ENCODE peak calls at places on chromosomes 13 and 19, in eight cellular contexts. One of them, this sample, is unnamed.

GRCh38 chr19:49151339-49152217 is 3.6 kb downstream of the HRC start:
- DNase-seq in CD4-positive, alpha-beta memory T cell: no peak
- DNase-seq in GM13977: no peak
- DNase-seq in endodermal cell: peak
- DNase-seq in A172: no peak
- DNase-seq in stimulated activated CD4-positive, alpha-beta T cell treated with anti-CD3 and anti-CD28 coated beads, Interleukin-12 subunit alpha, Interleukin-12 subunit beta, amount 100 ng/mL, for 4 hours: no peak
- DNase-seq in fibroblast of mammary gland: peak
- DNase-seq in NCI-H1105: peak
- DNase-seq in this sample: peak

GRCh38 chr19:3342246-3342645 is 24.1 kb upstream of the NFIC start:
- DNase-seq in CD4-positive, alpha-beta memory T cell: no peak
- DNase-seq in GM13977: no peak
- DNase-seq in endodermal cell: no peak
- DNase-seq in A172: no peak
- DNase-seq in stimulated activated CD4-positive, alpha-beta T cell treated with anti-CD3 and anti-CD28 coated beads, Interleukin-12 subunit alpha, Interleukin-12 subunit beta, amount 100 ng/mL, for 4 hours: no peak
- DNase-seq in fibroblast of mammary gland: no peak
- DNase-seq in NCI-H1105: no peak
- DNase-seq in this sample: no peak

GRCh38 chr19:52896431-52897148 is 845 bp downstream of the ZNF320 start:
- DNase-seq in CD4-positive, alpha-beta memory T cell: no peak
- DNase-seq in GM13977: peak
- DNase-seq in endodermal cell: peak
- DNase-seq in A172: peak
- DNase-seq in stimulated activated CD4-positive, alpha-beta T cell treated with anti-CD3 and anti-CD28 coated beads, Interleukin-12 subunit alpha, Interleukin-12 subunit beta, amount 100 ng/mL, for 4 hours: peak
- DNase-seq in fibroblast of mammary gland: peak
- DNase-seq in NCI-H1105: no peak
- DNase-seq in this sample: peak

GRCh38 chr13:20713751-20714150 is 10.3 kb downstream of the IL17D start:
- DNase-seq in CD4-positive, alpha-beta memory T cell: no peak
- DNase-seq in GM13977: peak
- DNase-seq in endodermal cell: no peak
- DNase-seq in A172: peak
- DNase-seq in stimulated activated CD4-positive, alpha-beta T cell treated with anti-CD3 and anti-CD28 coated beads, Interleukin-12 subunit alpha, Interleukin-12 subunit beta, amount 100 ng/mL, for 4 hours: no peak
- DNase-seq in fibroblast of mammary gland: peak
- DNase-seq in NCI-H1105: no peak
- DNase-seq in this sample: no peak

GRCh38 chr13:50664961-50665360 is 178.5 kb downstream of the DLEU7 start:
- DNase-seq in CD4-positive, alpha-beta memory T cell: no peak
- DNase-seq in GM13977: no peak
- DNase-seq in endodermal cell: peak
- DNase-seq in A172: no peak
- DNase-seq in stimulated activated CD4-positive, alpha-beta T cell treated with anti-CD3 and anti-CD28 coated beads, Interleukin-12 subunit alpha, Interleukin-12 subunit beta, amount 100 ng/mL, for 4 hours: no peak
- DNase-seq in fibroblast of mammary gland: no peak
- DNase-seq in NCI-H1105: no peak
- DNase-seq in this sample: no peak

GRCh38 chr13:21717817-21718216 is 46.9 kb downstream of the FGF9 start:
- DNase-seq in CD4-positive, alpha-beta memory T cell: no peak
- DNase-seq in GM13977: no peak
- DNase-seq in endodermal cell: peak
- DNase-seq in A172: no peak
- DNase-seq in stimulated activated CD4-positive, alpha-beta T cell treated with anti-CD3 and anti-CD28 coated beads, Interleukin-12 subunit alpha, Interleukin-12 subunit beta, amount 100 ng/mL, for 4 hours: no peak
- DNase-seq in fibroblast of mammary gland: no peak
- DNase-seq in NCI-H1105: no peak
- DNase-seq in this sample: no peak

GRCh38 chr19:1691589-1692290 is 39.3 kb upstream of the TCF3 start:
- DNase-seq in CD4-positive, alpha-beta memory T cell: no peak
- DNase-seq in GM13977: no peak
- DNase-seq in endodermal cell: no peak
- DNase-seq in A172: no peak
- DNase-seq in stimulated activated CD4-positive, alpha-beta T cell treated with anti-CD3 and anti-CD28 coated beads, Interleukin-12 subunit alpha, Interleukin-12 subunit beta, amount 100 ng/mL, for 4 hours: no peak
- DNase-seq in fibroblast of mammary gland: no peak
- DNase-seq in NCI-H1105: no peak
- DNase-seq in this sample: no peak

GRCh38 chr13:23443878-23444277 is 10.4 kb upstream of the SACS start:
- DNase-seq in CD4-positive, alpha-beta memory T cell: no peak
- DNase-seq in GM13977: no peak
- DNase-seq in endodermal cell: no peak
- DNase-seq in A172: no peak
- DNase-seq in stimulated activated CD4-positive, alpha-beta T cell treated with anti-CD3 and anti-CD28 coated beads, Interleukin-12 subunit alpha, Interleukin-12 subunit beta, amount 100 ng/mL, for 4 hours: no peak
- DNase-seq in fibroblast of mammary gland: no peak
- DNase-seq in NCI-H1105: no peak
- DNase-seq in this sample: no peak

GRCh38 chr19:12801466-12802266 is at the start of the genes PRDX2 and THSD8:
- DNase-seq in CD4-positive, alpha-beta memory T cell: peak
- DNase-seq in GM13977: peak
- DNase-seq in endodermal cell: peak
- DNase-seq in A172: no peak
- DNase-seq in stimulated activated CD4-positive, alpha-beta T cell treated with anti-CD3 and anti-CD28 coated beads, Interleukin-12 subunit alpha, Interleukin-12 subunit beta, amount 100 ng/mL, for 4 hours: peak
- DNase-seq in fibroblast of mammary gland: peak
- DNase-seq in NCI-H1105: peak
- DNase-seq in this sample: peak

This sample was measured in DMS79 treated with DMSO at 0.1 percent for 48 hours.